ENCODE peak calls at places on chromosomes 5 and 9, in five cellular contexts. C is CD8-positive, alpha-beta T cell; V is heart left ventricle; B is kidney; H is K562. A is an unnamed sample.

GRCh38 chr9:88533951-88534455 is 975 bp upstream of the NXNL2 start:
- DNase-seq in C (no peak), V (no peak), B (peak; percentile 83), H (peak; percentile 61), A (no peak)

GRCh38 chr5:167453518-167454020 is 837.9 kb upstream of the WWC1 start:
- DNase-seq in C (no peak), V (no peak), B (no peak), H (no peak), A (no peak)

GRCh38 chr9:130549093-130549735 is 30.2 kb upstream of the FUBP3 start:
- DNase-seq in C (no peak), V (no peak), B (no peak), H (peak; percentile 79), A (no peak)

GRCh38 chr5:115343855-115344254 is 47.4 kb upstream of the CCDC112 start:
- DNase-seq in C (no peak), V (no peak), B (no peak), H (no peak), A (no peak)

GRCh38 chr5:387491-388265 is 55.3 kb upstream of the EXOC3 start:
- DNase-seq in C (no peak), V (peak; percentile 14), B (peak; percentile 20), H (no peak), A (no peak)

GRCh38 chr5:172274951-172275753 is 8.4 kb downstream of the UBTD2 start:
- DNase-seq in C (no peak), V (no peak), B (no peak), H (no peak), A (peak; percentile 3)

GRCh38 chr9:128191406-128192046 is at the start of gene CIZ1:
- DNase-seq in C (peak; percentile 42), V (peak; percentile 91), B (peak; percentile 94), H (peak; percentile 99), A (peak; percentile 73)

GRCh38 chr9:12862596-12862995 is 87.8 kb downstream of the LURAP1L start:
- DNase-seq in C (no peak), V (no peak), B (no peak), H (no peak), A (no peak)

GRCh38 chr5:113294341-113295110 is 140.3 kb downstream of the TSSK1B start:
- DNase-seq in C (peak; percentile 56), V (peak; percentile 94), B (peak; percentile 96), H (peak; percentile 26), A (peak; percentile 70)

GRCh38 chr9:113298924-113299770 is 4.0 kb downstream of the RNF183 start:
- DNase-seq in C (no peak), V (no peak), B (no peak), H (no peak), A (no peak)

GRCh38 chr5:158414333-158414762 is 555.4 kb upstream of the CLINT1 start:
- DNase-seq in C (no peak), V (no peak), B (no peak), H (no peak), A (no peak)

GRCh38 chr9:113573303-113573958 is 109.9 kb downstream of the RGS3 start:
- DNase-seq in C (no peak), V (peak; percentile 57), B (peak; percentile 67), H (no peak), A (no peak)

GRCh38 chr9:1947438-1947837 is 67.7 kb upstream of the SMARCA2 start:
- DNase-seq in C (no peak), V (no peak), B (no peak), H (no peak), A (no peak)

GRCh38 chr5:149157330-149157729 is 16.0 kb downstream of the ABLIM3 start:
- DNase-seq in C (no peak), V (no peak), B (no peak), H (no peak), A (no peak)

GRCh38 chr5:33892419-33893151 is 795 bp upstream of the ADAMTS12 start:
- DNase-seq in C (no peak), V (no peak), B (no peak), H (no peak), A (no peak)

GRCh38 chr9:70403618-70404025 is 10.8 kb downstream of the KLF9 start:
- DNase-seq in C (no peak), V (no peak), B (no peak), H (no peak), A (no peak)

GRCh38 chr5:167770461-167770860 is 521.0 kb upstream of the WWC1 start:
- DNase-seq in C (no peak), V (no peak), B (no peak), H (no peak), A (no peak)

GRCh38 chr5:66646570-66646969 is 50.4 kb downstream of the MAST4 start:
- DNase-seq in C (no peak), V (no peak), B (no peak), H (no peak), A (no peak)

GRCh38 chr5:1722877-1723276 is 76.8 kb downstream of the MRPL36 start:
- DNase-seq in C (no peak), V (peak; percentile 32), B (peak; percentile 37), H (no peak), A (no peak)

GRCh38 chr9:5586391-5586802 is 42.5 kb upstream of the RIC1 start:
- DNase-seq in C (no peak), V (no peak), B (no peak), H (no peak), A (no peak)

GRCh38 chr9:112777914-112778313 is 27.4 kb downstream of the SNX30 start:
- DNase-seq in C (no peak), V (no peak), B (no peak), H (no peak), A (no peak)

GRCh38 chr5:32326216-32326772 is 13.6 kb upstream of the MTMR12 start:
- DNase-seq in C (no peak), V (no peak), B (no peak), H (no peak), A (no peak)

GRCh38 chr9:4324513-4324912 is 24.6 kb upstream of the GLIS3 start:
- DNase-seq in C (no peak), V (no peak), B (no peak), H (no peak), A (no peak)

DNA sequence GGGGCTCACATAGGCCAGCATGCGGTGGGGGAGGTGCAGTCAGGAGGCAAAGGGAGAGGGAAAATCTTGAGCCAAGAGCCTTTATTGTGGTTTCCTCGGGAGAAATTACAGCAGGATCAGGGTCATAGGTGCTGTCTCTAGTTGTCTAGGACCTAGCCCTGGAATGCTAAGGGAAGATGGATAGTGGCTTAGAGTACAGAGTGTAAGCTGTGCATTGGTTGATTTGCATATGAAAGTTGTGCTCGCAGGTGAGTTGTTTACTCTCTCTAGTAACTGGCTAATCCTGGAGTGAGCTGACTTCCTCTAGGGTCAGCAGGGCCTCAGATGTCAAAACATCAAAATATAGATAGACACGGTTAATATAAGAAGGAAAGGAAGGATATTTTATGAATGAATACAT is 877.7 kb downstream of the TLE4 start:
- DNase-seq in C (no peak), V (no peak), B (no peak), H (no peak), A (no peak)
- H3K9me3 ChIP-seq in C (no peaks in the 10 kb centered on the region), V (no peaks in the 10 kb centered on the region), B (no peaks in the 10 kb centered on the region), H (no peaks in the 10 kb centered on the region), A (peaks cover 10% of the 10 kb centered on the region)

DNA sequence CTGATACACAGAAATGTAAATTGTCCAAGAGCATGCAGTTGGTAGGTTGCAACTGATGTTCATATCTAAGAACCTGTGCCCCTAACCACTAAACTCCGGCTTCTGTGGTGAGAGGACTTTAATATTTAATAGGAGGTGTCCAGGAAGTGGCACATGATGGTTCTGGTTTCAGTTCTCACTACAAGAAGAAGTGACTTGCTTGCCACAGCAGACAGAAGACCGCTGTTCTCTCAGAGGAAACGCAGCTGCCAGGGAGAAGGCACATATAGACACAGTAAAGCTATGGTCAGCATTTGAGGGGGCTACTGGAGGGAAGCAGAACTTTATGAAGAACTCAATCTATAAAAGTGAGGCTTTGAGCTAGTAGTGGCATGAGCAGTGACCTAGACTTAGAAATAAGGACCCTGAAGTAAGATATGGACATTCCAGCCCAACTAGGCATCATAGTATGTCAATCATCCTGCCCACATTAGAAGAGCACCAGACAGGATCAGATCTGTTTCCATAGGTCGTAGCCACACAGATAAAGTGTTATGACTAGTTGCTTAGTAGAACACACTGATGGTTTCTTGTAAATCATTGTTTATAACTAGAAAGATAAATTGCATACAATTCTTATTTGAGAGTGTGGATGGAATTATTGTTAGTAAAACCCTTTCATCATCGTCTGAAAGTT is 36.4 kb upstream of the DAB2 start:
- DNase-seq in C (no peak), V (peak; percentile 58), B (no peak), H (no peak), A (no peak)
- H3K9me3 ChIP-seq in C (no peaks in the 10 kb centered on the region), V (no peaks in the 10 kb centered on the region), B (no peaks in the 10 kb centered on the region), H (no peaks in the 10 kb centered on the region), A (no peaks in the 10 kb centered on the region)

GRCh38 chr5:178941361-178941760 is 363 bp downstream of the ZNF454 start:
- DNase-seq in C (no peak), V (no peak), B (peak; percentile 73), H (no peak), A (no peak)

GRCh38 chr5:178940569-178941360 is at the start of gene ZNF454:
- DNase-seq in C (no peak), V (peak; percentile 96), B (peak; percentile 97), H (no peak), A (no peak)
- H3K9me3 ChIP-seq in C (peaks cover 25% of the 10 kb centered on the region), V (no peaks in the 10 kb centered on the region), B (peaks cover 24% of the 10 kb centered on the region), H (no peaks in the 10 kb centered on the region), A (peaks cover 77% of the 10 kb centered on the region)

DNA sequence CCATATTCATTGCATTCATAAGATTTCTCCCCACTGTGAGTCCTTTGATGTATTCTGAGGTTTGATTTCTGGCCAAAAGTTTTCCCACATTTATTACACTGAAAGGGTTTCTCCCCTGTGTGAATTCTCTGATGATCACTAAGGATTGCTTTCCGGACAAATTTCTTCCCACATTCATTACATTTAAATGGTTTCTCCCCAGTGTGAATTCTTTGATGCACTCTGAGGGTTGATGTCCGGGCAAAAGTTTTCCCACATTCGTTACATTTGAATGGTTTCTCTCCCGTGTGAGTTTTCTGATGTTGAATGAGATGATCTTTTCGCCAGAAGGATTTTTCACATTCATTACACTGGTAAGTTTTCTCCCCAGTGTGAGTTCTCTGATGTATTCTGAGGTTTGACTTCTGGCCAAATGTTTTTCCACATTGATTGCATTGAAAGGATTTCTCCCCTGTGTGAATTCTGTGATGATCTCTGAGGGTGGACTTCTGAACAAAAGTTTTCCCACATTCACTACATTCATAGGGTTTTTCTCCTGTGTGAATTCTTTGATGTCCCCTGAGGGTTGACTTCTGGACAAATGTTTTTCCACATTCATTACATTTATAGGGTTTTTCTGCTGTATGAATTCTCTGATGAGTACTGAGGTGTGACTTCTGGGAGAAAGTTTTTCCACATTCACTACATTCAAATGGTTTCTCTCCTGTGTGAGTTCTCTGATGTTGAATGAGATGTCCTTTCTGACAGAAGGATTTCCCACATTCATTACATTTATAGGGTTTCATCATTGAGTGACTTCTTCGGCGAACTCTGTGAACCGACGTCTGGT is 18.8 kb downstream of the ZNF510 start:
- DNase-seq in C (no peak), V (no peak), B (no peak), H (no peak), A (no peak)
- H3K9me3 ChIP-seq in C (peaks cover 64% of the 10 kb centered on the region), V (peaks cover 15% of the 10 kb centered on the region), B (peaks cover 85% of the 10 kb centered on the region), H (peaks cover 63% of the 10 kb centered on the region), A (peaks cover 98% of the 10 kb centered on the region)

GRCh38 chr5:8473016-8473415 is 604.1 kb downstream of the MTRR start:
- DNase-seq in C (no peak), V (no peak), B (no peak), H (no peak), A (no peak)
- H3K9me3 ChIP-seq in C (no peaks in the 10 kb centered on the region), V (no peaks in the 10 kb centered on the region), B (no peaks in the 10 kb centered on the region), H (peaks cover 4% of the 10 kb centered on the region), A (peaks cover 13% of the 10 kb centered on the region)

A was measured in CD4-positive, alpha-beta T cell.